ENCODE peak calls at places on chromosome 10, in eight cellular contexts. M is fibroblast of lung, G is astrocyte, T is PC-3, F is DND-41, D is MM.1S, S is mesenchymal stem cell, W is hepatocyte. B is an unnamed sample.

GRCh38 chr10:86851329-86852207 is 95.1 kb downstream of the BMPR1A start:
- DNase-seq in M (peak; percentile 95), G (peak; percentile 62), T (peak; percentile 71), F (no peak), D (no peak), S (no peak), W (no peak), B (no peak)

GRCh38 chr10:48701139-48701901 is 16.6 kb downstream of the WDFY4 start:
- DNase-seq in M (no peak), G (no peak), T (no peak), F (no peak), D (no peak), S (no peak), W (no peak), B (peak; percentile 32)

GRCh38 chr10:110918269-110918632 is 729 bp downstream of the BBIP1 start:
- DNase-seq in M (peak; percentile 96), G (peak; percentile 91), T (peak; percentile 89), F (peak; percentile 92), D (no peak), S (peak; percentile 97), W (peak; percentile 98), B (no peak)

GRCh38 chr10:1715821-1716220 is 21.5 kb downstream of the ADARB2 start:
- DNase-seq in M (no peak), G (no peak), T (peak; percentile 19), F (peak; percentile 43), D (no peak), S (peak; percentile 1), W (peak; percentile 70), B (peak; percentile 52)

GRCh38 chr10:29131952-29132820 is 156.7 kb upstream of the LYZL1 start:
- DNase-seq in M (peak; percentile 14), G (peak; percentile 19), T (peak; percentile 56), F (no peak), D (no peak), S (peak; percentile 70), W (peak; percentile 25), B (no peak)

GRCh38 chr10:3094565-3095168 is 27.3 kb downstream of the PFKP start:
- DNase-seq in M (no peak), G (peak; percentile 41), T (no peak), F (no peak), D (no peak), S (peak; percentile 30), W (no peak), B (no peak)

GRCh38 chr10:24435374-24435773 is 226.4 kb downstream of the KIAA1217 start:
- DNase-seq in M (peak; percentile 63), G (peak; percentile 82), T (peak; percentile 78), F (no peak), D (no peak), S (peak; percentile 68), W (no peak), B (no peak)

GRCh38 chr10:125514206-125515162 is 168.5 kb downstream of the TEX36 start:
- DNase-seq in M (no peak), G (no peak), T (no peak), F (no peak), D (no peak), S (no peak), W (peak; percentile 62), B (no peak)

GRCh38 chr10:48582970-48583369 is 21.9 kb downstream of the ARHGAP22 start:
- DNase-seq in M (no peak), G (no peak), T (no peak), F (no peak), D (no peak), S (no peak), W (no peak), B (no peak)

GRCh38 chr10:72639441-72639873 is 13.6 kb upstream of the MICU1 start:
- DNase-seq in M (no peak), G (no peak), T (no peak), F (no peak), D (no peak), S (no peak), W (no peak), B (no peak)

GRCh38 chr10:72642318-72642717 is 16.4 kb upstream of the MICU1 start:
- DNase-seq in M (no peak), G (no peak), T (no peak), F (no peak), D (no peak), S (no peak), W (no peak), B (no peak)

GRCh38 chr10:72638586-72639440 is 12.9 kb upstream of the MICU1 start:
- DNase-seq in M (no peak), G (no peak), T (peak; percentile 31), F (no peak), D (no peak), S (no peak), W (peak; percentile 30), B (no peak)

DNA sequence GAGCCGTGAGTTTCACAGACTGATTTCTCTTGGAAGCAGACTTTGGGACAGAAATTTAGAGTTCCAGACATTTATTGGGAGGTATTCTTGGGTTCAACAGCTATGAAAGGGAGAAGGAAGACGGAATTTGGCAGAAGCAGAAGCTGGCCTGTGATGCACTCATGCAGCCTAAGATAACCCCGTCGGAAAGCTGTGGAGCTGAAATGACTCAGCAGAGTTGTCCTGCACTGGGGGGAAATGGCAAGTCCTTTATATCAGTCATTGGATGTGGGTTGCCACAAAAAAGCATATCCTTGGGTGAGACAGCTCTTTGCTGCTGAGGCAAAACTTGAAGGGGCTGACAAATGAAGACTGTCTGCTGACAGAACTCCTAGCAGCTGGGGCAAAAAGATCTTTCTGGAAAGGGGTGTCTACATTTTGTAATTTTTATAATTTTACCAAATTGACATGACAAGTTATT is 11.5 kb upstream of the MICU1 start:
- DNase-seq in M (peak; percentile 50), G (peak; percentile 77), T (no peak), F (peak; percentile 61), D (no peak), S (peak; percentile 42), W (no peak), B (no peak)
- H2AFZ ChIP-seq in M (no peak overlapping the region), G (no peak overlapping the region), T (no peak overlapping the region), F (no peak overlapping the region), D (no peak overlapping the region), S (no peak overlapping the region), W (no peak overlapping the region), B (peak overlapping the region; percentile 41)

DNA sequence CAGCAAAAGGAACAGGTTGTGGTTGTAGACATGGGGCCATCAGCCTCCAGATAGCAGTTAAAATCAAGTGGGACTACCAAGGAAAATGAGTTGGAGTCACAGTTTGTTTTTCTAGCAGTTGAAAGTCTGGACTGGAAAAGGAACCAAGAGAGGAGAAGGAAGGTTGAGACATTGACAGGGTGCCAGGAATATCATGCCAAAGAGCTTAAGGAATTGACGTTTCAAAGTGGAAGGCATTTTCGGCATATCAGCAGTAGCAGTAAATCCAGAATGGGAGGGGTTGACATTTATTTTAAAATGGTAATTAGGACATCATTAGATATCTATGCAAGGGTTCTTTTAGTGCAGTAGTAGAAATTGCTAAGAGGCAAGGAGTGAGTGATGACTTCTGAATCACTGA is 335.9 kb upstream of the PLXDC2 start:
- DNase-seq in M (peak; percentile 20), G (peak; percentile 25), T (no peak), F (no peak), D (no peak), S (no peak), W (no peak), B (no peak)
- H3K4me1 ChIP-seq in M (no peaks in the 10 kb centered on the region), G (no peaks in the 10 kb centered on the region), T (no peaks in the 10 kb centered on the region), F (no peaks in the 10 kb centered on the region), D (no peaks in the 10 kb centered on the region), S (no peaks in the 10 kb centered on the region), W (no peaks in the 10 kb centered on the region), B (no peaks in the 10 kb centered on the region)

DNA sequence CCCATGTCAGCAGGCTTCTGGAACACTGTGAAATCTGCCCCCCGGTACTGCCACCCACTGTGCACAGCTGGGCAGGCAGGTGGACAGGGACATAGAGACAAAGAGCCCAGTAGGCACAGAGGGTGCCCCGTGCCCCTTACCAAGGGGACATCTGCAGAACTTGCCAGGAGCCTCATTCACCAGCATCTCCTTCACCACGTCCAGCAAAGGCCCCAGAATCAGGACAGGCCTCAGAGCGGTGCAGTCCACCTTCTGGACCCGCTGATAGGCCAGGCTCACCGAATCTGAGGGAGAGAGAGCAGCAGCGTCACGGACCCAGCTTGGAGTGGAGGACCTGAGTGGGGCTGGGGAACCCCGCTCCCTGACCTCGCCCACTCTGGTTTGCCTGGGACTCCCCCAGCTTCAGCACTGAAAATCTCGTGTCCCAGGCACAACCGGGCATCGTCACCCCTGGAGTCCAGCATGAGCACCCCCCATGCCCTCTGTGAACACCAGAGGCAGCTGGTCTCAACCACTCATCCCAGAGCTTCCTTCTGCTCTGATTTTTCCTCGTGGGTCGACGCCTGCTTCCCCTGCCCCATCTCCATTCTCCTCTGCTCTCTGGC is 130.1 kb downstream of the DLG5 start:
- DNase-seq in M (no peak), G (no peak), T (no peak), F (no peak), D (no peak), S (no peak), W (no peak), B (no peak)
- H3K36me3 ChIP-seq in M (peaks cover 17% of the 10 kb centered on the region), G (peaks cover 15% of the 10 kb centered on the region), T (peaks cover 87% of the 10 kb centered on the region), F (peaks cover 80% of the 10 kb centered on the region), D (no peaks in the 10 kb centered on the region), S (peaks cover 76% of the 10 kb centered on the region), W (no peaks in the 10 kb centered on the region), B (no peaks in the 10 kb centered on the region)

GRCh38 chr10:43353495-43354324 is 17.7 kb upstream of the FXYD4 start:
- DNase-seq in M (no peak), G (peak; percentile 63), T (peak; percentile 40), F (no peak), D (no peak), S (no peak), W (no peak), B (no peak)

GRCh38 chr10:43352951-43353350 is 18.5 kb upstream of the FXYD4 start:
- DNase-seq in M (no peak), G (no peak), T (no peak), F (no peak), D (peak; percentile 56), S (no peak), W (no peak), B (no peak)

GRCh38 chr10:43354879-43355380 is 16.5 kb upstream of the FXYD4 start:
- DNase-seq in M (no peak), G (no peak), T (no peak), F (no peak), D (no peak), S (no peak), W (no peak), B (no peak)

GRCh38 chr10:43354325-43354635 is 17.2 kb upstream of the FXYD4 start:
- DNase-seq in M (no peak), G (no peak), T (peak; percentile 40), F (no peak), D (no peak), S (no peak), W (no peak), B (no peak)

GRCh38 chr10:43355749-43356371 is 15.6 kb upstream of the FXYD4 start:
- DNase-seq in M (peak; percentile 26), G (peak; percentile 58), T (peak; percentile 97), F (no peak), D (no peak), S (no peak), W (no peak), B (no peak)
- H2AFZ ChIP-seq in M (no peak overlapping the region), G (no peak overlapping the region), T (peak overlapping the region; percentile 43), F (no peak overlapping the region), D (no peak overlapping the region), S (no peak overlapping the region), W (no peak overlapping the region), B (no peak overlapping the region)

GRCh38 chr10:12928571-12928970 is 72.9 kb downstream of the CCDC3 start:
- DNase-seq in M (no peak), G (no peak), T (no peak), F (no peak), D (no peak), S (no peak), W (no peak), B (no peak)
- H3K4me1 ChIP-seq in M (no peaks in the 10 kb centered on the region), G (no peaks in the 10 kb centered on the region), T (no peaks in the 10 kb centered on the region), F (no peaks in the 10 kb centered on the region), D (no peaks in the 10 kb centered on the region), S (no peaks in the 10 kb centered on the region), W (no peaks in the 10 kb centered on the region), B (no peaks in the 10 kb centered on the region)